ENCODE peak calls at places on chromosome 15, in ten cellular contexts. One of them, this sample, is unnamed. For H3K4me1 and H3K27me3, the result is how much of the 10 kb centered on the place peaks cover.

GRCh38 chr15:73081321-73081958 is 29.2 kb downstream of the NEO1 start:
- DNase-seq in ovary: no peak
- DNase-seq in IMR-90: peak
- DNase-seq in spleen: no peak
- DNase-seq in cardiac muscle cell: peak
- DNase-seq in Caco-2: peak
- DNase-seq in thoracic aorta: no peak
- DNase-seq in heart left ventricle: no peak
- DNase-seq in GM23248: peak
- DNase-seq in astrocyte: peak
- DNase-seq in this sample: peak

GRCh38 chr15:64574220-64574994 is 114.0 kb downstream of the ZNF609 start:
- DNase-seq in Caco-2: no peak
- DNase-seq in ovary: no peak
- DNase-seq in spleen: no peak
- DNase-seq in cardiac muscle cell: no peak
- DNase-seq in IMR-90: peak
- DNase-seq in heart left ventricle: no peak
- DNase-seq in thoracic aorta: no peak
- DNase-seq in astrocyte: peak
- DNase-seq in GM23248: peak
- DNase-seq in this sample: peak

GRCh38 chr15:49673861-49674260 is 53.0 kb downstream of the DTWD1 start:
- DNase-seq in IMR-90: no peak
- DNase-seq in ovary: no peak
- DNase-seq in Caco-2: no peak
- DNase-seq in GM23248: peak
- DNase-seq in heart left ventricle: no peak
- DNase-seq in astrocyte: no peak
- DNase-seq in spleen: no peak
- DNase-seq in thoracic aorta: no peak
- DNase-seq in cardiac muscle cell: no peak
- DNase-seq in this sample: no peak

GRCh38 chr15:36951747-36952247 is 148.6 kb downstream of the MEIS2 start:
- DNase-seq in Caco-2: no peak
- DNase-seq in cardiac muscle cell: peak
- DNase-seq in GM23248: peak
- DNase-seq in thoracic aorta: no peak
- DNase-seq in heart left ventricle: no peak
- DNase-seq in astrocyte: peak
- DNase-seq in spleen: no peak
- DNase-seq in IMR-90: peak
- DNase-seq in ovary: no peak
- DNase-seq in this sample: no peak

GRCh38 chr15:76575177-76576078 is 238.9 kb downstream of the ISL2 start:
- DNase-seq in spleen: no peak
- DNase-seq in GM23248: no peak
- DNase-seq in cardiac muscle cell: no peak
- DNase-seq in thoracic aorta: no peak
- DNase-seq in astrocyte: peak
- DNase-seq in ovary: no peak
- DNase-seq in heart left ventricle: no peak
- DNase-seq in IMR-90: no peak
- DNase-seq in Caco-2: no peak
- DNase-seq in this sample: no peak

GRCh38 chr15:39227001-39227400 is 353.9 kb upstream of the THBS1 start:
- DNase-seq in GM23248: no peak
- DNase-seq in thoracic aorta: no peak
- DNase-seq in heart left ventricle: no peak
- DNase-seq in cardiac muscle cell: no peak
- DNase-seq in ovary: no peak
- DNase-seq in IMR-90: no peak
- DNase-seq in Caco-2: no peak
- DNase-seq in spleen: no peak
- DNase-seq in astrocyte: no peak
- DNase-seq in this sample: no peak

GRCh38 chr15:50280271-50280670 is 14.7 kb upstream of the HDC start:
- DNase-seq in ovary: no peak
- DNase-seq in cardiac muscle cell: no peak
- DNase-seq in heart left ventricle: no peak
- DNase-seq in Caco-2: no peak
- DNase-seq in thoracic aorta: no peak
- DNase-seq in spleen: no peak
- DNase-seq in astrocyte: peak
- DNase-seq in IMR-90: no peak
- DNase-seq in GM23248: no peak
- DNase-seq in this sample: no peak

GRCh38 chr15:94004697-94005096 is 226.7 kb upstream of the MCTP2 start:
- DNase-seq in Caco-2: peak
- DNase-seq in spleen: no peak
- DNase-seq in cardiac muscle cell: no peak
- DNase-seq in heart left ventricle: peak
- DNase-seq in ovary: peak
- DNase-seq in IMR-90: no peak
- DNase-seq in GM23248: no peak
- DNase-seq in thoracic aorta: no peak
- DNase-seq in astrocyte: no peak
- DNase-seq in this sample: no peak

GRCh38 chr15:98612490-98613110 is 35.7 kb upstream of the IGF1R start:
- DNase-seq in GM23248: no peak
- DNase-seq in ovary: no peak
- DNase-seq in thoracic aorta: no peak
- DNase-seq in heart left ventricle: no peak
- DNase-seq in Caco-2: no peak
- DNase-seq in spleen: no peak
- DNase-seq in astrocyte: no peak
- DNase-seq in IMR-90: no peak
- DNase-seq in cardiac muscle cell: no peak
- DNase-seq in this sample: no peak

GRCh38 chr15:83449250-83449671 is 2.1 kb downstream of the SH3GL3 start:
- DNase-seq in GM23248: no peak
- DNase-seq in thoracic aorta: no peak
- DNase-seq in IMR-90: no peak
- DNase-seq in Caco-2: no peak
- DNase-seq in ovary: no peak
- DNase-seq in cardiac muscle cell: peak
- DNase-seq in spleen: no peak
- DNase-seq in heart left ventricle: no peak
- DNase-seq in astrocyte: no peak
- DNase-seq in this sample: no peak

GRCh38 chr15:91471410-91471993 is 371.4 kb downstream of the SV2B start:
- DNase-seq in heart left ventricle: no peak
- DNase-seq in ovary: no peak
- DNase-seq in astrocyte: peak
- DNase-seq in Caco-2: no peak
- DNase-seq in thoracic aorta: no peak
- DNase-seq in cardiac muscle cell: no peak
- DNase-seq in GM23248: no peak
- DNase-seq in IMR-90: peak
- DNase-seq in spleen: no peak
- DNase-seq in this sample: no peak

GRCh38 chr15:67765706-67766105 is 59.6 kb upstream of the SKOR1 start:
- DNase-seq in astrocyte: no peak
- DNase-seq in Caco-2: no peak
- DNase-seq in spleen: no peak
- DNase-seq in thoracic aorta: no peak
- DNase-seq in cardiac muscle cell: no peak
- DNase-seq in GM23248: no peak
- DNase-seq in IMR-90: no peak
- DNase-seq in heart left ventricle: no peak
- DNase-seq in ovary: no peak
- DNase-seq in this sample: peak
- H3K4me1 ChIP-seq in astrocyte: under half
- H3K4me1 ChIP-seq in Caco-2: under half
- H3K4me1 ChIP-seq in spleen: under half
- H3K4me1 ChIP-seq in thoracic aorta: under half
- H3K4me1 ChIP-seq in cardiac muscle cell: under half
- H3K4me1 ChIP-seq in GM23248: under half
- H3K4me1 ChIP-seq in IMR-90: under half
- H3K4me1 ChIP-seq in heart left ventricle: under half
- H3K4me1 ChIP-seq in ovary: under half
- H3K4me1 ChIP-seq in this sample: under half

GRCh38 chr15:78397382-78397781 is 40.6 kb upstream of the IREB2 start:
- DNase-seq in ovary: no peak
- DNase-seq in astrocyte: no peak
- DNase-seq in GM23248: no peak
- DNase-seq in cardiac muscle cell: no peak
- DNase-seq in Caco-2: no peak
- DNase-seq in spleen: no peak
- DNase-seq in heart left ventricle: no peak
- DNase-seq in IMR-90: no peak
- DNase-seq in thoracic aorta: no peak
- DNase-seq in this sample: no peak

GRCh38 chr15:78396186-78396814 is 41.7 kb upstream of the IREB2 start:
- DNase-seq in spleen: no peak
- DNase-seq in thoracic aorta: no peak
- DNase-seq in IMR-90: no peak
- DNase-seq in GM23248: no peak
- DNase-seq in ovary: no peak
- DNase-seq in heart left ventricle: no peak
- DNase-seq in cardiac muscle cell: no peak
- DNase-seq in astrocyte: no peak
- DNase-seq in Caco-2: no peak
- DNase-seq in this sample: no peak

GRCh38 chr15:78394981-78395619 is 42.9 kb upstream of the IREB2 start:
- DNase-seq in IMR-90: no peak
- DNase-seq in GM23248: no peak
- DNase-seq in spleen: no peak
- DNase-seq in cardiac muscle cell: peak
- DNase-seq in Caco-2: no peak
- DNase-seq in astrocyte: no peak
- DNase-seq in thoracic aorta: no peak
- DNase-seq in ovary: no peak
- DNase-seq in heart left ventricle: no peak
- DNase-seq in this sample: no peak

GRCh38 chr15:78398076-78398825 is 39.8 kb upstream of the IREB2 start:
- DNase-seq in spleen: no peak
- DNase-seq in cardiac muscle cell: no peak
- DNase-seq in heart left ventricle: no peak
- DNase-seq in ovary: no peak
- DNase-seq in Caco-2: no peak
- DNase-seq in GM23248: no peak
- DNase-seq in astrocyte: no peak
- DNase-seq in IMR-90: no peak
- DNase-seq in thoracic aorta: no peak
- DNase-seq in this sample: no peak

DNA sequence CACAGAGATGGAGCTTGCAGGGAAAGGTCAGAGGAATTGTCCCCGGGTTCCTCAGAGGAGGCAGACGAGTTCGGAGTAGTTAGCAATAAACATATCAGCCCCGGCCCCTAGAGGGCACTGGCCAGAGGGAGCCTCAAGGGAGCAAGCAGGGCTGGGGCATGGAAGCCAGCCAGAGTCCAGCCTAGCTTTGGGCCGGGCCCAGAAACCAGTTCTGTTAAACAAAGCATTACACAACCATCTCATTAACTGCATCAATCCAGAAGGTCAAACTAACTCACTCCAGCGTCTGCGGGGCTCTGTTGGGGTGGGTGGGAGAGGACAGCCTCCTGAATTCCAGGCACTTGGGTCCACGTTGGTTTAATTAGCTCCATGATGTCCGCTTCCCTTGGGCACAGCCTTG is 41.0 kb upstream of the IREB2 start:
- DNase-seq in spleen: no peak
- DNase-seq in Caco-2: peak
- DNase-seq in ovary: peak
- DNase-seq in thoracic aorta: no peak
- DNase-seq in cardiac muscle cell: no peak
- DNase-seq in heart left ventricle: peak
- DNase-seq in astrocyte: no peak
- DNase-seq in GM23248: peak
- DNase-seq in IMR-90: peak
- DNase-seq in this sample: peak
- H3K27me3 ChIP-seq in spleen: under half
- H3K27me3 ChIP-seq in Caco-2: under half
- H3K27me3 ChIP-seq in ovary: under half
- H3K27me3 ChIP-seq in thoracic aorta: under half
- H3K27me3 ChIP-seq in cardiac muscle cell: under half
- H3K27me3 ChIP-seq in heart left ventricle: under half
- H3K27me3 ChIP-seq in astrocyte: under half
- H3K27me3 ChIP-seq in GM23248: under half
- H3K27me3 ChIP-seq in IMR-90: under half
- H3K27me3 ChIP-seq in this sample: under half

DNA sequence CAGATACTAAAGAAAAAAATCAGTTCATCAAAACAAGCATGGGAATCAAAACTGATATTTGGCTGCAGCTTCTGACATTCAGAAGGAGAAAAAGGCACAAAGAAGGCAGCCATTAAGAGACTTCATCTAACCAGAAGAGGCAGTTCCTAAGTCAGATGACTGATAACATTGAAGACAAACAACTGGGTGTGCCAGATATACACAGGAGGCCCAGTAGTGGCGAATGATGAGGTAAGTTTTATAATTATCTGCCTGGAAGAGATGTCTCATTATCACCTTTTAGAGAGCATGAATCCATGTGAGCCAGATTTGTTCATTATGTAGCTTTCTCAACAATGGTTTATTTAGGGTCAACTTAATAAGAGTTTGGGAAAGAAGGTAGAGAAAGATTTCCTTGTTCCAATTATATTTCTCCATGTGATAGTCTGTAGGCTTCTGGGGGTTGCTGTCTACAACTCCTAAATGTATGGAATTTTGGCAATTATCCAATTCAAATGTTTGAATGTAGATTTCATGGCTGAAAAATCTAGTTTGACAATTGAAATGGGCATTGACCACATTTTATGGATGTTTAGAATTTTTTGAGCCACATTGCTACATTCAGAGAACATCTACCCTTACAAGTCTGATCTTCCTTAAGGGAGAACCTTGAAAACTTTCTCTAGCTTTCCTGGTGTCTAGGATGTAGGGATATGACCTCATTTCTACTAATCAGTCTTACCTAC is 50.4 kb upstream of the RASGRF1 start:
- DNase-seq in heart left ventricle: no peak
- DNase-seq in thoracic aorta: no peak
- DNase-seq in Caco-2: no peak
- DNase-seq in IMR-90: no peak
- DNase-seq in astrocyte: no peak
- DNase-seq in GM23248: no peak
- DNase-seq in ovary: no peak
- DNase-seq in cardiac muscle cell: no peak
- DNase-seq in spleen: no peak
- DNase-seq in this sample: no peak
- H3K4me3 ChIP-seq in heart left ventricle: no peak
- H3K4me3 ChIP-seq in thoracic aorta: no peak
- H3K4me3 ChIP-seq in Caco-2: no peak
- H3K4me3 ChIP-seq in IMR-90: no peak
- H3K4me3 ChIP-seq in astrocyte: no peak
- H3K4me3 ChIP-seq in GM23248: no peak
- H3K4me3 ChIP-seq in ovary: no peak
- H3K4me3 ChIP-seq in cardiac muscle cell: no peak
- H3K4me3 ChIP-seq in spleen: no peak
- H3K4me3 ChIP-seq in this sample: no peak

DNA sequence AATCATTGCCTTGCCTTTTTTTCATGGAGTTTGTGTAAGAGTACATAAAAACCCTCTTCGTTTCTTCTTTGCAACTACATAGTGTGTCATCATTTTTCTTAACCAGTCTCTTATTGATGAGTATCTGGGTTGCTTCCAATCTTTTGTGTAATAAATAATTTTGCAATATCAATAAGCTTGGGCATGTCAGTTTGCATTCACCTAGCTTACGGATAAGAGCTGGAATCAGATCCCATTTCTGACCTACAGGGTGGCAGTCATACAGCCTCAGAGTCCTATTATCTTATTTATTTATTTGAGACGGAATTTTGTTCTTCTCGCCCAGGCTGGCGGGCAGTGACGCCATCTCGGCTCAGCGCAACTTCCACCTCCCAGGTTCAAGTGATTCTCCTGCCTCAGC is 18.3 kb downstream of the ANP32A start:
- DNase-seq in spleen: no peak
- DNase-seq in heart left ventricle: no peak
- DNase-seq in astrocyte: no peak
- DNase-seq in Caco-2: no peak
- DNase-seq in ovary: no peak
- DNase-seq in cardiac muscle cell: no peak
- DNase-seq in IMR-90: no peak
- DNase-seq in GM23248: no peak
- DNase-seq in thoracic aorta: no peak
- DNase-seq in this sample: no peak
- H3K4me1 ChIP-seq in spleen: under half
- H3K4me1 ChIP-seq in heart left ventricle: under half
- H3K4me1 ChIP-seq in astrocyte: under half
- H3K4me1 ChIP-seq in Caco-2: under half
- H3K4me1 ChIP-seq in ovary: under half
- H3K4me1 ChIP-seq in cardiac muscle cell: under half
- H3K4me1 ChIP-seq in IMR-90: under half
- H3K4me1 ChIP-seq in GM23248: under half
- H3K4me1 ChIP-seq in thoracic aorta: under half
- H3K4me1 ChIP-seq in this sample: under half